ENCODE peak calls at places on chromosomes 5 and 9, in seven cellular contexts. Q, C, Z, T, K, A and X are unnamed samples.

GRCh38 chr5:57181151-57181550 is 7.3 kb downstream of the GPBP1 start:
- DNase-seq in Q (no peak), C (no peak), Z (no peak), T (no peak), K (no peak), A (no peak), X (peak)

GRCh38 chr5:43273552-43273951 is 39.7 kb downstream of the HMGCS1 start:
- DNase-seq in Q (no peak), C (no peak), Z (no peak), T (no peak), K (no peak), A (no peak), X (no peak)

GRCh38 chr9:135641745-135642144 is 2.4 kb upstream of the GLT6D1 start:
- DNase-seq in Q (no peak), C (no peak), Z (no peak), T (no peak), K (no peak), A (no peak), X (no peak)

GRCh38 chr5:53895091-53895683 is 334.7 kb downstream of the NDUFS4 start:
- DNase-seq in Q (no peak), C (no peak), Z (no peak), T (no peak), K (no peak), A (no peak), X (no peak)

GRCh38 chr9:93088656-93089015 is 7.4 kb upstream of the CARD19 start:
- DNase-seq in Q (no peak), C (no peak), Z (no peak), T (no peak), K (no peak), A (no peak), X (no peak)

GRCh38 chr5:100803391-100803790 is 99.7 kb downstream of the ST8SIA4 start:
- DNase-seq in Q (no peak), C (peak), Z (no peak), T (no peak), K (no peak), A (no peak), X (no peak)

GRCh38 chr9:113388833-113389232 is 12.0 kb upstream of the HDHD3 start:
- DNase-seq in Q (no peak), C (no peak), Z (no peak), T (no peak), K (no peak), A (no peak), X (no peak)

GRCh38 chr5:12703254-12703653 is 799.0 kb upstream of the CTNND2 start:
- DNase-seq in Q (no peak), C (no peak), Z (no peak), T (no peak), K (no peak), A (no peak), X (no peak)